ENCODE peak calls at places on chromosomes 2 and 18, in seven cellular contexts. V is body of pancreas, Y is prostate gland, I is testis, R is breast epithelium, J is sigmoid colon, Q is heart left ventricle. D is an unnamed sample.

GRCh38 chr2:47904903-47905453 is 1.3 kb downstream of the FBXO11 start:
- DNase-seq in J (no peak), R (peak), Q (peak), Y (peak), V (peak), I (peak), D (peak)

GRCh38 chr2:29006092-29006985 is 25.2 kb downstream of the TOGARAM2 start:
- DNase-seq in I (no peak), V (no peak), J (no peak), Y (no peak), Q (no peak), R (no peak), D (no peak)

GRCh38 chr18:54232485-54233227 is 8.2 kb upstream of the MBD2 start:
- DNase-seq in I (peak), R (no peak), Q (no peak), Y (no peak), V (no peak), J (no peak), D (no peak)

GRCh38 chr2:138507267-138507666 is 5.7 kb downstream of the SPOPL start:
- DNase-seq in V (no peak), Q (no peak), J (no peak), Y (no peak), I (no peak), R (no peak), D (no peak)

GRCh38 chr2:174846941-174847938 is 83.0 kb upstream of the CHRNA1 start:
- DNase-seq in I (peak), Y (no peak), R (no peak), Q (no peak), V (no peak), J (no peak), D (no peak)

GRCh38 chr2:236371010-236371409 is 106.8 kb upstream of the ASB18 start:
- DNase-seq in V (no peak), Y (no peak), Q (no peak), J (no peak), R (no peak), I (no peak), D (no peak)

GRCh38 chr2:172251231-172251630 is 148.5 kb upstream of the DLX2 start:
- DNase-seq in I (no peak), V (no peak), J (no peak), Y (no peak), R (no peak), Q (no peak), D (no peak)

GRCh38 chr18:13233746-13234527 is 15.4 kb downstream of the LDLRAD4 start:
- DNase-seq in R (no peak), I (no peak), V (no peak), Q (no peak), Y (no peak), J (no peak), D (no peak)

GRCh38 chr2:134124047-134124753 is 129.7 kb upstream of the MGAT5 start:
- DNase-seq in I (no peak), V (no peak), Y (no peak), J (no peak), R (no peak), Q (no peak), D (peak)

GRCh38 chr18:75207298-75208054 is 1.5 kb downstream of the PTGR3 start:
- DNase-seq in V (no peak), R (no peak), Q (no peak), Y (no peak), I (peak), J (no peak), D (peak)

GRCh38 chr2:31334311-31335026 is 80.1 kb downstream of the XDH start:
- DNase-seq in R (no peak), Y (no peak), I (no peak), Q (no peak), V (no peak), J (no peak), D (no peak)

GRCh38 chr2:9205963-9206948 is at the start of gene ASAP2:
- DNase-seq in J (peak), R (no peak), Q (peak), V (peak), Y (peak), I (peak), D (peak)

GRCh38 chr2:101998556-101999121 is 6.9 kb downstream of the IL1R2 start:
- DNase-seq in R (no peak), Q (no peak), J (no peak), V (no peak), Y (no peak), I (no peak), D (no peak)

GRCh38 chr2:112713585-112713925 is 7.3 kb upstream of the NT5DC4 start:
- DNase-seq in Y (no peak), I (no peak), Q (no peak), J (no peak), V (no peak), R (no peak), D (no peak)

GRCh38 chr2:38648107-38648761 is 17.7 kb upstream of the GALM start:
- DNase-seq in J (no peak), V (peak), R (no peak), Y (no peak), Q (no peak), I (no peak), D (no peak)

GRCh38 chr2:202545523-202545922 is 89.2 kb upstream of the FAM117B start:
- DNase-seq in I (no peak), R (no peak), V (no peak), Q (no peak), Y (no peak), J (no peak), D (no peak)

GRCh38 chr2:113818382-113818951 is 62.0 kb upstream of the SLC35F5 start:
- DNase-seq in Y (peak), V (peak), J (peak), Q (no peak), R (peak), I (peak), D (peak)

GRCh38 chr18:25896178-25896780 is 194.1 kb downstream of the SS18 start:
- DNase-seq in V (no peak), Q (no peak), R (no peak), I (peak), Y (peak), J (no peak), D (no peak)

GRCh38 chr2:95203911-95204310 is 3.4 kb upstream of the ZNF892 start:
- DNase-seq in I (no peak), Y (no peak), J (no peak), V (no peak), R (no peak), Q (no peak), D (no peak)

GRCh38 chr2:95204396-95204795 is 2.9 kb upstream of the ZNF892 start:
- DNase-seq in I (no peak), V (no peak), Q (no peak), Y (no peak), J (no peak), R (no peak), D (no peak)

GRCh38 chr2:95206086-95206485 is 1.2 kb upstream of the ZNF892 start:
- DNase-seq in I (no peak), J (no peak), R (no peak), V (no peak), Y (no peak), Q (no peak), D (no peak)

GRCh38 chr2:95208101-95208500 is 780 bp downstream of the ZNF892 start:
- DNase-seq in J (no peak), I (no peak), Q (no peak), Y (no peak), V (no peak), R (no peak), D (no peak)

DNA sequence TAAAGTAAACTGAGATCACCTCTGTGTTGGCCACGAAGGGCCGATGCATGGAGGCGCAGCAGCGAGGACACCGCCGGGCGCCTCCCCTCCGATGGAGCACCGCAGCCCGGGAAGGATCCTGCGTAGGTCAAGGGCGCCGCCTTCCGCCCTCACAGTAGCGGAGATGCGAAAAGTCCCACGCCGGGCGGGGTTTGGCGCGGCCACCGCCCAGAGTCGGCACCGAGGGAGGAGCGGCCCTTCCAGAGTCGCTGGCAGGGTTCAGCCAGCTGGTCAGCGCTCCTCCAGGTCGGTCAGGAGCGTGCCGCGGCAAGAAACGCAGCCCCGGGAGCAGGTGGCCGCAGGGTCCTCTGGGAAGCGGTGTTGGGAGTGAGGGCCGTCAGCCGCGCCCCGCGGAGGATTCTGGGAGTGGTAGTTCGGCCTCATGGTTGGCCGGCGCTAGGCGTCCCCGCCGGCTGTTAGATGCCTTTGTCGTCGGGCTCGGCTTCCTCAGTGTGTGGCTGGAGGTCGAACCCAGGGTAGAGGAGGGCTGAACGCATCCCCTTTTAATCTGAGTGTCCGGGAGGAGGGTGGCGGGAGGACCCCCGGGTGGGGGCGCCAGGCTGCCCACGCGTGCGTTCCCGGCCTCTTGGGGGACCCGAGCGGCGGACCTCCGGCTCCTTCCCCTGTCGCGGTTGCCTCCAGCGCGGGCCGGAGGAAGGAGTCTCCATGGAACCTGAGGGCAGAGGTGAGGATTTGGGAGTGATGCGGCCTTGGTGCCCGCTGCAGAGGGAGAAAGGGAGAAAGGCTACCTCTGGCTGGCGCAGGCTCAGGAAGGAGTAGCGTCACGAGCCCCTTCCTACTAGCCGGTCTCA is at the start of gene ZNF892:
- DNase-seq in Q (peak), V (peak), J (peak), Y (peak), I (peak), R (peak), D (peak)
- TF ChIP-seq POLR2A in Q (peak), V (peak), J (peak), Y (peak), I (no peak), R (peak), D (no peak)

GRCh38 chr18:32772580-32773186 is at the start of gene KLHL14:
- DNase-seq in Q (no peak), V (no peak), I (no peak), Y (no peak), J (no peak), R (no peak), D (no peak)
- H3K27ac ChIP-seq in Q (no peak), V (no peak), I (no peak), Y (peak), J (no peak), R (no peak), D (no peak)

DNA sequence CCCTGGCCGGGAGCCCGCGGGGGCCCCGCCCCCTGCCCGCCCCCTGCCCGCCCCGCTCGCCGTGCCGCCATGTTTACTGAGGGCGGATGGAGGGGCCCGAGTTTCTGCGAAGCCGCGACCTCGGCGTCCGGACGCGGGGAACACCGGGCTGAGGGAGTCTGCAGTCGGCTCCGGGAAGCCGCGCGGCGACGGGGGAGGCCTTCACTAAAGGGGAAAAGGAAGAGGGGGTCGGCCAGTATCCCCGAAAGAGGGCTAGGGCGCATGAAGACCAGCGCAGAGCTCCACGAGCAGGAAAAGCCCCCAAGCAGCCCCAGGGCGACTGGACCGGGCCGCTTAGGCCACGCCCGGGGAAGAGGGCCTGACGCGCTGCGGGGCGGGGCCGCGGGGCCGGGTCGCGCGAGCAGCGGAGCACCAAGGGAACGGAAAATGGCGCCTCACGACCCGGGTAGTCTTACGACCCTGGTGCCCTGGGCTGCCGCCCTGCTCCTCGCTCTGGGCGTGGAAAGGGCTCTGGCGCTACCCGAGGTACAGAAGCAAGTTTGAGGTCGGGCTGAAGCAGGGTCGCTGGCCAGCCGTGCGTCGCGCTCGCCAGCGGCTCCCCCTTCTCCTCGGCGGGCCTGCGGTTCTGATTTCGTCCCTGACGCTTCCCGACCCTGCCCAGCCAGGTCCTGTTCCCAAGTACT is at the start of the genes ATRAID and SLC5A6:
- DNase-seq in J (peak), I (peak), R (peak), Y (peak), V (peak), Q (peak), D (peak)
- TF ChIP-seq POLR2A in J (peak), I (no peak), R (peak), Y (peak), V (peak), Q (peak), D (peak)

DNA sequence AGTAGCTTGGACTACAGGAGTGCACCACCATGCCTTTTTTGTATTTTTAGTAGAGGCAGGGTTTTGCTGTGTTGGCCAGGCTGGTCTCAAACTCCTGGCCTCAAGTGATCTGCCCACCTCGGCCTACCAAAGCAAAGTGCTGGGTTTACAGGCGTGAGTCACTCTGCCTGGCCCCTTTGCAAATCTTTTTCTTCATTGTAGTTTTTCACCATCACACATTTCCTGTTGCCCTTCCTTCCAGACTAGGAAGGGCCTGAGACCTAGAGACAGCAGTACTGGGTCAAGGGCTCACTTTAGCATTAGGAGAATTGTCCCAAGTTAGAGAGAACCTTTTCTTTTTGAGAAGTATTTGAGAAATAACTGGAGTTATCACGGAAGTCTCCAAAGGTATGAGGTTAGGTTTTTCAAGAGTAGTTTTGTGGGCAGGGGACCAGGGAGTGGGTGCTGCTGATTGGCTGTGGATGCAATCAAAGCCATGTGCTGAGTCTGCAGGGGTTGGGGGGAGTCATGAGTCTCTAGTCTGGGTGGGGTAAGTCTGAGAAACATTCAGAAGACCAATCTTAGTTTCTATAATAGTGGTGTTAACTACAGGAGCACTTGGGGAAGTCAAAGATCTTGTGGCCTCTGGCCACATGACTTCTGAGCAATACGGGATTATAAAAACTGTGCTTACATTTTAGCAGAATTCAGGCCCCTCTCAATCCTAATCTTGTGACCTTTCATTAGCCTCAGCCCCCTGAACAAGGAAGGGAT is 23.7 kb downstream of the B3GNT2 start:
- DNase-seq in R (no peak), Y (no peak), J (no peak), I (no peak), Q (no peak), V (no peak), D (no peak)
- H3K27ac ChIP-seq in R (peak), Y (no peak), J (peak), I (peak), Q (peak), V (peak), D (no peak)

GRCh38 chr2:144194331-144195071 is 325.4 kb downstream of the ZEB2 start:
- DNase-seq in I (no peak), Y (no peak), R (no peak), J (no peak), V (no peak), Q (no peak), D (no peak)
- TF ChIP-seq POLR2A in I (no peak), Y (no peak), R (no peak), J (no peak), V (no peak), Q (no peak), D (no peak)

GRCh38 chr2:166361351-166362153 is 14.2 kb downstream of the SCN9A start:
- DNase-seq in I (no peak), Q (no peak), Y (no peak), V (peak), J (no peak), R (no peak), D (no peak)

GRCh38 chr2:166360906-166361305 is 14.8 kb downstream of the SCN9A start:
- DNase-seq in I (no peak), Q (no peak), Y (no peak), R (no peak), J (no peak), V (no peak), D (no peak)

GRCh38 chr2:166351319-166351718 is 24.4 kb downstream of the SCN9A start:
- DNase-seq in J (no peak), Y (no peak), V (no peak), Q (no peak), R (no peak), I (no peak), D (no peak)

GRCh38 chr2:166360426-166360825 is 15.3 kb downstream of the SCN9A start:
- DNase-seq in R (no peak), Y (no peak), V (no peak), Q (no peak), I (no peak), J (no peak), D (no peak)

GRCh38 chr2:166357068-166357949 is 18.4 kb downstream of the SCN9A start:
- DNase-seq in Y (no peak), J (no peak), R (no peak), Q (no peak), I (no peak), V (no peak), D (no peak)
- H3K27ac ChIP-seq in Y (no peak), J (no peak), R (no peak), Q (no peak), I (no peak), V (no peak), D (no peak)

GRCh38 chr2:151828143-151828889 is at the start of gene ARL5A:
- DNase-seq in J (peak), I (peak), Y (peak), Q (peak), R (peak), V (peak), D (peak)
- TF ChIP-seq POLR2A in J (peak), I (no peak), Y (peak), Q (peak), R (peak), V (peak), D (peak)

D was measured in Peyer's patch.